ENCODE peak calls at places on chromosomes 4 and X, in five cellular contexts. O is HCT116, T is K562, A is H1, B is HepG2. S is an unnamed sample.

GRCh38 chrX:68090266-68090665 is 343.0 kb downstream of the OPHN1 start:
- DNase-seq in O (no peak), A (no peak), T (no peak), B (no peak), S (no peak)

GRCh38 chr4:181688886-181689285 is 554.3 kb upstream of the TENM3 start:
- DNase-seq in A (no peak), B (no peak), O (no peak), T (no peak), S (no peak)

GRCh38 chrX:49992809-49993208 is 70.4 kb downstream of the CLCN5 start:
- DNase-seq in A (no peak), B (no peak), O (no peak), T (no peak), S (no peak)

GRCh38 chrX:275967-276587 is 5.1 kb upstream of the PLCXD1 start:
- DNase-seq in B (peak; percentile 73), A (no peak), O (peak; percentile 37), T (peak; percentile 79), S (no peak)

GRCh38 chr4:88985088-88985779 is 71.8 kb downstream of the FAM13A start:
- DNase-seq in A (no peak), T (no peak), O (no peak), B (no peak), S (no peak)

GRCh38 chrX:16897445-16897844 is 27.3 kb upstream of the RBBP7 start:
- DNase-seq in A (no peak), O (no peak), T (no peak), B (no peak), S (no peak)

GRCh38 chr4:182616476-182616875 is 300.7 kb downstream of the DCTD start:
- DNase-seq in A (no peak), B (no peak), T (no peak), O (no peak), S (no peak)

GRCh38 chr4:20368926-20369325 is 117.2 kb downstream of the SLIT2 start:
- DNase-seq in O (no peak), B (no peak), T (no peak), A (no peak), S (no peak)

GRCh38 chr4:44016582-44017421 is 431.8 kb downstream of the KCTD8 start:
- DNase-seq in O (no peak), A (no peak), B (peak; percentile 42), T (no peak), S (no peak)

GRCh38 chr4:16226816-16227461 is 668 bp upstream of the TAPT1 start:
- DNase-seq in A (no peak), B (peak; percentile 35), T (peak; percentile 54), O (no peak), S (no peak)

GRCh38 chr4:38857354-38858096 is 908 bp upstream of the TLR6 start:
- DNase-seq in A (no peak), B (no peak), O (peak; percentile 92), T (peak; percentile 23), S (peak; percentile 82)

GRCh38 chr4:84150177-84150576 is 348.9 kb downstream of the NKX6-1 start:
- DNase-seq in A (no peak), B (no peak), T (no peak), O (no peak), S (no peak)

GRCh38 chr4:1502976-1503375 is 96.7 kb upstream of the NKX1-1 start:
- DNase-seq in A (no peak), O (no peak), T (no peak), B (no peak), S (no peak)

GRCh38 chr4:5039800-5040199 is 11.5 kb upstream of the STK32B start:
- DNase-seq in B (no peak), O (no peak), T (no peak), A (no peak), S (no peak)

GRCh38 chr4:172573899-172574298 is 594.7 kb upstream of the GALNT7 start:
- DNase-seq in T (no peak), O (no peak), B (no peak), A (no peak), S (no peak)

GRCh38 chr4:169024762-169025161 is 14.7 kb upstream of the CBR4 start:
- DNase-seq in A (no peak), O (peak; percentile 15), B (no peak), T (no peak), S (no peak)

GRCh38 chrX:106874075-106874474 is 29.1 kb downstream of the RIPPLY1 start:
- DNase-seq in T (peak; percentile 6), A (no peak), O (no peak), B (peak; percentile 4), S (no peak)

GRCh38 chr4:3233391-3234071 is 15.4 kb upstream of the MSANTD1 start:
- DNase-seq in B (no peak), T (peak; percentile 46), A (no peak), O (no peak), S (no peak)

GRCh38 chr4:147842573-147842972 is 110.7 kb downstream of the ARHGAP10 start:
- DNase-seq in A (no peak), O (no peak), B (no peak), T (peak; percentile 19), S (no peak)

GRCh38 chr4:150982557-150983233 is 32.4 kb downstream of the LRBA start:
- DNase-seq in O (no peak), A (no peak), T (no peak), B (no peak), S (no peak)

GRCh38 chr4:35250771-35251170 is 993.5 kb downstream of the ARAP2 start:
- DNase-seq in B (no peak), T (no peak), O (no peak), A (no peak), S (no peak)

GRCh38 chrX:78111140-78111931 is 7.3 kb downstream of the PGK1 start:
- DNase-seq in O (no peak), A (no peak), B (peak; percentile 30), T (no peak), S (no peak)

GRCh38 chr4:40916880-40917279 is 167.1 kb downstream of the NSUN7 start:
- DNase-seq in O (peak; percentile 37), B (peak; percentile 27), A (peak; percentile 27), T (peak; percentile 55), S (no peak)

DNA sequence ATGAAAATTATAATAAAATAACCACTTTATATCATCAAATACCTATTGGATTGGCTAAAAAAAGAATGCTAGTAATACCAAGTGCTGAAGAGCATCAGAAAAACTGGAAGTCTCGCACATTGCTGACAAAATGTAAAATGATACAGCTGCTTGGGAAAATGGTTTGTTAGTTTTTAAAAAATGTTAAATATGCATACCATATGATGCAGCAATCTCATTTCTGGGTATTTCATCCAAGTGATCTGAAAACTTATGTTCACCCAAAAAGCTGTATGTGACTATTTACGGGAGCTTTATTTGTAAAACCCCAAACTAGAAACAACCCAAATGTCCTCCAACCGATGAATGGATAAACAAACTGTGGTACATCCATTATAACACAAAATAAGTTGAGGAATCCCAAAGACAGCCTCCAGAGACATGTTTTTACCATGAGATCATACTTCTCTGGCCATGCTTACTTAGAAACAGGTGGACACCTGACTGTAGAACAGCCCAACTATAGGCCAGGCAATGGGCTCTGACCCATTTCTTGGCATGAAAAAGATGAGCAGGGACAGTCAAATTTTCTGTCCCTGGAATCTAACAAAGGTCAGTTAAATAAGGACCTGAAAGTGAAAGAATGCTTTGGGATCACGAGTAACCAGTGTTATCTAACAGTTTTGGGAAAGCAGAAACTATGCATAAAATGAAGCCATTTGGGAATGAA is 47.5 kb upstream of the FAM120C start:
- DNase-seq in A (no peak), B (no peak), O (no peak), T (no peak), S (no peak)
- TF ChIP-seq SRF in A (no peak), B (no peak), O (no peak), T (no peak), S (no peak)

DNA sequence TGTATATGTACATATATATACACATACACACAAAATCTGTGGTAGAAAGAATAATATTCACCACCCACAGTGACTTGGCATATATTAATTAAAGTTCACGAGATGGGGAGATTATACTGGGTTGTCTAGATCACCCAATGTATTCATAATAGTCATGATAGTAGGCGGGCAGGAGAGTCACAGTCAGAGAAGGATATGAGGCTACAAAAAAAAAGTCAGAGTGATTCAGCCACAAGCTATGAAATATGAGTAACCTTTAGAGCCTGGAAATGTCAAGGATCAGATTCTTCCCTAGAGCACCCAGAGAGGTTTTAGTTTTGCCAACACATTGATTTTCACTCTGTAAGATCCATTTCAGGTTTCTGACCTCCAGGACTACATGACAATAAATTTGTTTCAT is 501.9 kb downstream of the GABRG1 start:
- DNase-seq in B (no peak), O (no peak), T (no peak), A (no peak), S (no peak)
- TF ChIP-seq SRF in B (no peak), O (no peak), T (no peak), A (no peak), S (no peak)

GRCh38 chr4:6352031-6352763 is 82.5 kb downstream of the WFS1 start:
- DNase-seq in T (no peak), A (no peak), B (no peak), O (no peak), S (no peak)
- TF ChIP-seq SRF in T (no peak), A (no peak), B (no peak), O (no peak), S (no peak)

GRCh38 chrX:71998836-71999509 is 88.3 kb downstream of the NHSL2 start:
- DNase-seq in B (peak; percentile 12), T (peak; percentile 38), O (peak; percentile 12), A (no peak), S (no peak)
- TF ChIP-seq SRF in B (no peak), T (no peak), O (no peak), A (no peak), S (no peak)

GRCh38 chr4:121070274-121070673 is 2.1 kb downstream of the NDNF start:
- DNase-seq in O (no peak), B (no peak), T (no peak), A (no peak), S (no peak)

GRCh38 chr4:121071640-121072037 is 696 bp downstream of the NDNF start:
- DNase-seq in O (no peak), A (no peak), B (no peak), T (no peak), S (no peak)

GRCh38 chr4:121069419-121069818 is 2.9 kb downstream of the NDNF start:
- DNase-seq in O (no peak), T (no peak), A (no peak), B (no peak), S (no peak)

GRCh38 chr4:121072080-121072835 is at the start of gene NDNF:
- DNase-seq in O (no peak), A (no peak), B (peak; percentile 1), T (no peak), S (no peak)

DNA sequence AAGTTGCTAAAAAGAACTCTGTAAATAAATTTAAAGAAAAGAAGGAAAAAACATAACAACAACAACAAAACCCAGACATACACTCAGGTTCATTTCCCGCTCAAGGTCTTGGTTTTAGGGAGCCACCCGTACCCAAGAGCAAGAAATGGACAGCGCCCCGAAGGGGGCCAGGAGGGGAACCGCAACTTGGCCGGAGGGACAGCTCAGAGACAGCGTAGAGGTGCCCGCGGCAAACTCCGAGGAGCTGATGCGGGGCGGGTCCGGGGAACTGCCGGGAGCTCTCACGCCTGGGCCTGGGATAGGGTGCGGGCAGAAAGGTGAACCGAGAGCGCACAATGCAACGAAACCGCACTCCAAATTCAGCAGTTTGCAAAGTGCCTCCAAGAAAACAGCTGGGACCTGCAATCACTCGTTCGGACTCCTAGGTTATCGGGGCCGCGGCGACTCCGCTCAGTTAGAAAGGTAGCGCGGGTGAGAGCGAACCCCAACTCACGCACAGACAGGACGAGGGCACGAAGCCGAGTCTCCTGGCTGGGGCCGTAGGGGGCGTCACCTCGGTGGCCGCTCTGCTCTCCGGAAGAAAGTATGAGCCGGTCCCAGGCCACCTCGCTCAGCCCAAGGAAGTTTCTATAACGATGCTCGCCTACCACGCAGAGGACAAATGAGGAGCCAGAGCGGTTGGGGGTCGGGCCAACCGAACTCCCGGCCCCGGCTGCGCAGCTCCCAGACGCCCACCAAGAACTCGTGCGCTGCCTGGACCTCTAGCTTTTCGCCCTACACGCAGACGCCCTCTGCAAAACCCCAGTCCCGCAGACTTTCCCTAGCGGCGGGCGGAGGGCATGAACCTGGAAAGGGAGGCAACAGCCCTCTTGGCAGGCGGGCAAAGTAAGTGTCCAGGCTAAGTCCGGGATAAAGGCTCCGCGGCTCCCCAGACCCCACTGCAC is 1.4 kb downstream of the NDNF start:
- DNase-seq in T (no peak), A (no peak), B (no peak), O (no peak), S (no peak)
- TF ChIP-seq SRF in T (no peak), A (no peak), B (no peak), O (no peak), S (no peak)